ENCODE peak calls at places on chromosomes 16 and 17, in five cellular contexts. One of them, this sample, is unnamed.

GRCh38 chr17:7858487-7858832 is 657 bp downstream of the CYB5D1 start:
- DNase-seq in PC-3: peak
- DNase-seq in heart right ventricle: peak
- DNase-seq in AG08396: peak
- DNase-seq in NCI-H187: no peak
- DNase-seq in this sample: peak

GRCh38 chr17:82407255-82407654 is 10.9 kb upstream of the HEXD start:
- DNase-seq in NCI-H187: no peak
- DNase-seq in PC-3: peak
- DNase-seq in heart right ventricle: peak
- DNase-seq in AG08396: no peak
- DNase-seq in this sample: no peak

GRCh38 chr16:74449470-74449869 is 28.2 kb upstream of the CLEC18B start:
- DNase-seq in NCI-H187: no peak
- DNase-seq in PC-3: peak
- DNase-seq in AG08396: peak
- DNase-seq in heart right ventricle: no peak
- DNase-seq in this sample: peak

GRCh38 chr17:59105852-59106462 is 723 bp downstream of the TRIM37 start:
- DNase-seq in AG08396: peak
- DNase-seq in NCI-H187: peak
- DNase-seq in PC-3: peak
- DNase-seq in heart right ventricle: peak
- DNase-seq in this sample: peak

GRCh38 chr17:79915850-79916430 is 76.7 kb upstream of the CBX4 start:
- DNase-seq in PC-3: peak
- DNase-seq in NCI-H187: no peak
- DNase-seq in AG08396: peak
- DNase-seq in heart right ventricle: peak
- DNase-seq in this sample: peak

GRCh38 chr16:3485097-3485470 is 10.2 kb downstream of the C16orf90 start:
- DNase-seq in PC-3: no peak
- DNase-seq in AG08396: no peak
- DNase-seq in heart right ventricle: no peak
- DNase-seq in NCI-H187: no peak
- DNase-seq in this sample: no peak

GRCh38 chr16:78461496-78461938 is 362.1 kb downstream of the WWOX start:
- DNase-seq in PC-3: peak
- DNase-seq in NCI-H187: no peak
- DNase-seq in AG08396: no peak
- DNase-seq in heart right ventricle: no peak
- DNase-seq in this sample: no peak

GRCh38 chr16:19885456-19886060 is 910 bp upstream of the GPRC5B start:
- DNase-seq in PC-3: no peak
- DNase-seq in AG08396: no peak
- DNase-seq in NCI-H187: no peak
- DNase-seq in heart right ventricle: no peak
- DNase-seq in this sample: no peak

GRCh38 chr16:31461201-31461920 is 2.1 kb downstream of the ARMC5 start:
- DNase-seq in PC-3: no peak
- DNase-seq in AG08396: no peak
- DNase-seq in NCI-H187: no peak
- DNase-seq in heart right ventricle: no peak
- DNase-seq in this sample: no peak

GRCh38 chr17:1907216-1907631 is 77.4 kb downstream of the RPA1 start:
- DNase-seq in NCI-H187: no peak
- DNase-seq in AG08396: no peak
- DNase-seq in PC-3: no peak
- DNase-seq in heart right ventricle: no peak
- DNase-seq in this sample: no peak

GRCh38 chr16:72188512-72188911 is 16.6 kb upstream of the PMFBP1 start:
- DNase-seq in NCI-H187: no peak
- DNase-seq in PC-3: no peak
- DNase-seq in heart right ventricle: no peak
- DNase-seq in AG08396: no peak
- DNase-seq in this sample: no peak

GRCh38 chr17:75442168-75443103 is 14.0 kb upstream of the TMEM94 start:
- DNase-seq in heart right ventricle: no peak
- DNase-seq in AG08396: no peak
- DNase-seq in NCI-H187: no peak
- DNase-seq in PC-3: no peak
- DNase-seq in this sample: no peak

GRCh38 chr16:7392206-7392605 is 59.6 kb downstream of the RBFOX1 start:
- DNase-seq in PC-3: no peak
- DNase-seq in heart right ventricle: no peak
- DNase-seq in AG08396: no peak
- DNase-seq in NCI-H187: no peak
- DNase-seq in this sample: no peak

GRCh38 chr17:78708510-78708973 is 73.5 kb downstream of the CYTH1 start:
- DNase-seq in heart right ventricle: peak
- DNase-seq in AG08396: peak
- DNase-seq in NCI-H187: peak
- DNase-seq in PC-3: peak
- DNase-seq in this sample: peak

GRCh38 chr16:86019446-86020047 is 120.6 kb downstream of the IRF8 start:
- DNase-seq in NCI-H187: no peak
- DNase-seq in heart right ventricle: no peak
- DNase-seq in PC-3: no peak
- DNase-seq in AG08396: no peak
- DNase-seq in this sample: peak

GRCh38 chr17:42980766-42981397 is 517 bp downstream of the RUNDC1 start:
- DNase-seq in heart right ventricle: peak
- DNase-seq in PC-3: peak
- DNase-seq in NCI-H187: no peak
- DNase-seq in AG08396: peak
- DNase-seq in this sample: peak

GRCh38 chr17:4641297-4642195 is at the start of gene ALOX15:
- DNase-seq in heart right ventricle: no peak
- DNase-seq in NCI-H187: no peak
- DNase-seq in PC-3: no peak
- DNase-seq in AG08396: no peak
- DNase-seq in this sample: peak

This sample was measured in mesendoderm.